ENCODE peak calls at places on chromosomes 4 and X, in four cellular contexts. One of them, this sample, is unnamed.

GRCh38 chrX:140180585-140180984 is 215.3 kb upstream of the CXorf66 start:
- DNase-seq in H54: no peak
- DNase-seq in lung: no peak
- DNase-seq in NCI-H187 treated with DMSO at 0.1 percent for 48 hours: no peak
- DNase-seq in this sample: no peak

GRCh38 chr4:184349283-184350039 is 124.9 kb downstream of the IRF2 start:
- DNase-seq in lung: no peak
- DNase-seq in H54: no peak
- DNase-seq in NCI-H187 treated with DMSO at 0.1 percent for 48 hours: no peak
- DNase-seq in this sample: no peak

GRCh38 chr4:178140326-178140915 is 698.2 kb upstream of the AGA start:
- DNase-seq in H54: no peak
- DNase-seq in NCI-H187 treated with DMSO at 0.1 percent for 48 hours: no peak
- DNase-seq in lung: no peak
- DNase-seq in this sample: no peak

GRCh38 chrX:13376857-13377441 is 57.1 kb upstream of the ATXN3L start:
- DNase-seq in lung: peak
- DNase-seq in NCI-H187 treated with DMSO at 0.1 percent for 48 hours: peak
- DNase-seq in H54: no peak
- DNase-seq in this sample: peak

GRCh38 chr4:145945431-145946155 is 7.0 kb upstream of the ZNF827 start:
- DNase-seq in NCI-H187 treated with DMSO at 0.1 percent for 48 hours: no peak
- DNase-seq in H54: no peak
- DNase-seq in lung: no peak
- DNase-seq in this sample: no peak

GRCh38 chrX:9797961-9798360 is 11.7 kb downstream of the SHROOM2 start:
- DNase-seq in lung: no peak
- DNase-seq in NCI-H187 treated with DMSO at 0.1 percent for 48 hours: no peak
- DNase-seq in H54: no peak
- DNase-seq in this sample: no peak

GRCh38 chr4:5824635-5825034 is 68.3 kb downstream of the CRMP1 start:
- DNase-seq in H54: peak
- DNase-seq in NCI-H187 treated with DMSO at 0.1 percent for 48 hours: no peak
- DNase-seq in lung: no peak
- DNase-seq in this sample: no peak

GRCh38 chr4:10077101-10077491 is 39.5 kb downstream of the WDR1 start:
- DNase-seq in lung: no peak
- DNase-seq in H54: no peak
- DNase-seq in NCI-H187 treated with DMSO at 0.1 percent for 48 hours: no peak
- DNase-seq in this sample: no peak

GRCh38 chr4:172619218-172619617 is 549.4 kb upstream of the GALNT7 start:
- DNase-seq in H54: no peak
- DNase-seq in lung: no peak
- DNase-seq in NCI-H187 treated with DMSO at 0.1 percent for 48 hours: no peak
- DNase-seq in this sample: no peak

GRCh38 chrX:33045882-33046281 is 165.5 kb downstream of the DMD start:
- DNase-seq in H54: no peak
- DNase-seq in NCI-H187 treated with DMSO at 0.1 percent for 48 hours: no peak
- DNase-seq in lung: no peak
- DNase-seq in this sample: no peak

GRCh38 chr4:19700951-19701350 is 550.8 kb upstream of the SLIT2 start:
- DNase-seq in NCI-H187 treated with DMSO at 0.1 percent for 48 hours: no peak
- DNase-seq in lung: no peak
- DNase-seq in H54: no peak
- DNase-seq in this sample: no peak

GRCh38 chr4:37451646-37452045 is 207.1 kb downstream of the NWD2 start:
- DNase-seq in NCI-H187 treated with DMSO at 0.1 percent for 48 hours: no peak
- DNase-seq in H54: no peak
- DNase-seq in lung: no peak
- DNase-seq in this sample: no peak

GRCh38 chr4:140330311-140330900 is 43.0 kb upstream of the SCOC start:
- DNase-seq in H54: no peak
- DNase-seq in lung: no peak
- DNase-seq in NCI-H187 treated with DMSO at 0.1 percent for 48 hours: no peak
- DNase-seq in this sample: no peak

GRCh38 chr4:138507527-138507926 is 265.4 kb upstream of the SLC7A11 start:
- DNase-seq in lung: no peak
- DNase-seq in NCI-H187 treated with DMSO at 0.1 percent for 48 hours: no peak
- DNase-seq in H54: no peak
- DNase-seq in this sample: no peak

GRCh38 chr4:187103351-187103750 is 379.7 kb upstream of the FAT1 start:
- DNase-seq in lung: no peak
- DNase-seq in NCI-H187 treated with DMSO at 0.1 percent for 48 hours: no peak
- DNase-seq in H54: no peak
- DNase-seq in this sample: no peak

GRCh38 chr4:24594887-24595286 is 10.5 kb upstream of the DHX15 start:
- DNase-seq in H54: no peak
- DNase-seq in lung: no peak
- DNase-seq in NCI-H187 treated with DMSO at 0.1 percent for 48 hours: no peak
- DNase-seq in this sample: no peak

GRCh38 chrX:72620550-72621145 is 48.0 kb upstream of the HDAC8 start:
- DNase-seq in NCI-H187 treated with DMSO at 0.1 percent for 48 hours: no peak
- DNase-seq in lung: no peak
- DNase-seq in H54: peak
- DNase-seq in this sample: no peak

GRCh38 chr4:14783011-14783877 is 219.0 kb upstream of the CPEB2 start:
- DNase-seq in NCI-H187 treated with DMSO at 0.1 percent for 48 hours: no peak
- DNase-seq in H54: peak
- DNase-seq in lung: no peak
- DNase-seq in this sample: no peak

GRCh38 chrX:10011261-10011931 is 44.2 kb downstream of the CLDN34 start:
- DNase-seq in lung: no peak
- DNase-seq in NCI-H187 treated with DMSO at 0.1 percent for 48 hours: no peak
- DNase-seq in H54: no peak
- DNase-seq in this sample: no peak

GRCh38 chr4:41142946-41143720 is 71.2 kb downstream of the APBB2 start:
- DNase-seq in H54: peak
- DNase-seq in NCI-H187 treated with DMSO at 0.1 percent for 48 hours: no peak
- DNase-seq in lung: peak
- DNase-seq in this sample: no peak

GRCh38 chr4:31701256-31701655 is 981.1 kb downstream of the PCDH7 start:
- DNase-seq in lung: no peak
- DNase-seq in H54: no peak
- DNase-seq in NCI-H187 treated with DMSO at 0.1 percent for 48 hours: no peak
- DNase-seq in this sample: no peak

GRCh38 chr4:167623241-167623572 is 388.9 kb upstream of the SPOCK3 start:
- DNase-seq in H54: no peak
- DNase-seq in lung: no peak
- DNase-seq in NCI-H187 treated with DMSO at 0.1 percent for 48 hours: no peak
- DNase-seq in this sample: no peak

GRCh38 chrX:320126-320783 is 1.7 kb upstream of the GTPBP6 start:
- DNase-seq in H54: no peak
- DNase-seq in lung: no peak
- DNase-seq in NCI-H187 treated with DMSO at 0.1 percent for 48 hours: no peak
- DNase-seq in this sample: no peak

GRCh38 chr4:171932238-171932637 is 119.0 kb downstream of the GALNTL6 start:
- DNase-seq in H54: no peak
- DNase-seq in lung: no peak
- DNase-seq in NCI-H187 treated with DMSO at 0.1 percent for 48 hours: no peak
- DNase-seq in this sample: no peak

This sample was measured in DMS79.